ENCODE peak calls at places on chromosomes 4 and X, in four cellular contexts. One of them, this sample, is unnamed.

GRCh38 chrX:106783716-106784115 is 18.8 kb upstream of the TBC1D8B start:
- DNase-seq in WTC11: peak; percentile 20
- DNase-seq in GM12878: no peak
- DNase-seq in HepG2: no peak
- DNase-seq in this sample: no peak

GRCh38 chrX:85288992-85289723 is 45.4 kb downstream of the ZNF711 start:
- DNase-seq in HepG2: no peak
- DNase-seq in GM12878: no peak
- DNase-seq in WTC11: no peak
- DNase-seq in this sample: peak; percentile 8

GRCh38 chr4:89072921-89073320 is 15.9 kb upstream of the FAM13A start:
- DNase-seq in WTC11: no peak
- DNase-seq in HepG2: no peak
- DNase-seq in GM12878: no peak
- DNase-seq in this sample: no peak

GRCh38 chrX:134631404-134632346 is 26.6 kb downstream of the PLAC1 start:
- DNase-seq in HepG2: no peak
- DNase-seq in GM12878: no peak
- DNase-seq in WTC11: no peak
- DNase-seq in this sample: no peak

GRCh38 chrX:41909068-41909467 is 14.3 kb downstream of the CASK start:
- DNase-seq in HepG2: no peak
- DNase-seq in WTC11: no peak
- DNase-seq in GM12878: no peak
- DNase-seq in this sample: no peak

GRCh38 chr4:82614868-82615449 is 53.2 kb upstream of the TMEM150C start:
- DNase-seq in WTC11: no peak
- DNase-seq in HepG2: no peak
- DNase-seq in GM12878: no peak
- DNase-seq in this sample: no peak

GRCh38 chrX:915427-916234 is 285.0 kb downstream of the SHOX start:
- DNase-seq in GM12878: no peak
- DNase-seq in WTC11: no peak
- DNase-seq in HepG2: no peak
- DNase-seq in this sample: no peak

GRCh38 chr4:26105815-26106699 is 192.0 kb downstream of the SMIM20 start:
- DNase-seq in GM12878: no peak
- DNase-seq in HepG2: no peak
- DNase-seq in WTC11: no peak
- DNase-seq in this sample: no peak

GRCh38 chrX:73785493-73785892 is 222.5 kb downstream of the CHIC1 start:
- DNase-seq in WTC11: no peak
- DNase-seq in HepG2: no peak
- DNase-seq in GM12878: no peak
- DNase-seq in this sample: no peak

GRCh38 chr4:156803056-156803455 is 168.5 kb downstream of the PDGFC start:
- DNase-seq in HepG2: no peak
- DNase-seq in GM12878: no peak
- DNase-seq in WTC11: no peak
- DNase-seq in this sample: no peak

GRCh38 chrX:150984164-150984824 is 1.2 kb downstream of the HMGB3 start:
- DNase-seq in GM12878: no peak
- DNase-seq in HepG2: no peak
- DNase-seq in WTC11: no peak
- DNase-seq in this sample: peak; percentile 54

GRCh38 chrX:148649145-148649645 is 148.8 kb downstream of the AFF2 start:
- DNase-seq in HepG2: no peak
- DNase-seq in GM12878: no peak
- DNase-seq in WTC11: no peak
- DNase-seq in this sample: no peak

GRCh38 chr4:119735136-119735770 is 106.6 kb upstream of the PDE5A start:
- DNase-seq in HepG2: no peak
- DNase-seq in GM12878: no peak
- DNase-seq in WTC11: no peak
- DNase-seq in this sample: no peak

GRCh38 chr4:127143460-127144190 is 489.1 kb upstream of the INTU start:
- DNase-seq in GM12878: no peak
- DNase-seq in WTC11: no peak
- DNase-seq in HepG2: no peak
- DNase-seq in this sample: no peak

GRCh38 chr4:112418092-112418491 is 97.9 kb downstream of the NEUROG2 start:
- DNase-seq in WTC11: peak; percentile 80
- DNase-seq in HepG2: no peak
- DNase-seq in GM12878: no peak
- DNase-seq in this sample: no peak

GRCh38 chrX:153469811-153470410 is 465 bp downstream of the HAUS7 start:
- DNase-seq in HepG2: no peak
- DNase-seq in WTC11: peak; percentile 29
- DNase-seq in GM12878: no peak
- DNase-seq in this sample: peak; percentile 44

GRCh38 chr4:77618383-77619241 is 13.0 kb downstream of the CXCL13 start:
- DNase-seq in WTC11: peak; percentile 79
- DNase-seq in GM12878: no peak
- DNase-seq in HepG2: peak; percentile 40
- DNase-seq in this sample: peak; percentile 63

GRCh38 chr4:153153339-153153851 is 50.8 kb upstream of the TRIM2 start:
- DNase-seq in GM12878: no peak
- DNase-seq in HepG2: no peak
- DNase-seq in WTC11: peak; percentile 68
- DNase-seq in this sample: no peak

GRCh38 chr4:7763788-7764187 is 175.9 kb downstream of the AFAP1 start:
- DNase-seq in GM12878: no peak
- DNase-seq in WTC11: no peak
- DNase-seq in HepG2: no peak
- DNase-seq in this sample: no peak

GRCh38 chr4:25704516-25704915 is 48.9 kb downstream of the SLC34A2 start:
- DNase-seq in HepG2: no peak
- DNase-seq in WTC11: no peak
- DNase-seq in GM12878: no peak
- DNase-seq in this sample: no peak

GRCh38 chrX:46777971-46778810 is 19.3 kb upstream of the SLC9A7 start:
- DNase-seq in WTC11: no peak
- DNase-seq in GM12878: no peak
- DNase-seq in HepG2: peak; percentile 12
- DNase-seq in this sample: no peak

GRCh38 chrX:19382500-19383145 is 38.9 kb downstream of the PDHA1 start:
- DNase-seq in WTC11: peak; percentile 77
- DNase-seq in HepG2: peak; percentile 14
- DNase-seq in GM12878: no peak
- DNase-seq in this sample: peak; percentile 24

GRCh38 chrX:25034889-25035288 is 19.1 kb upstream of the ARX start:
- DNase-seq in WTC11: no peak
- DNase-seq in GM12878: no peak
- DNase-seq in HepG2: peak; percentile 4
- DNase-seq in this sample: no peak

GRCh38 chrX:132292753-132293152 is 73.5 kb upstream of the RAP2C start:
- DNase-seq in GM12878: peak; percentile 19
- DNase-seq in HepG2: peak; percentile 57
- DNase-seq in WTC11: no peak
- DNase-seq in this sample: peak; percentile 33

GRCh38 chrX:13153796-13154195 is 109.4 kb upstream of the FAM9C start:
- DNase-seq in GM12878: no peak
- DNase-seq in HepG2: no peak
- DNase-seq in WTC11: no peak
- DNase-seq in this sample: no peak

GRCh38 chrX:123274796-123275195 is 90.7 kb downstream of the GRIA3 start:
- DNase-seq in HepG2: no peak
- DNase-seq in WTC11: no peak
- DNase-seq in GM12878: no peak
- DNase-seq in this sample: no peak

GRCh38 chr4:120995611-120996010 is 73.1 kb upstream of the PRDM5 start:
- DNase-seq in WTC11: no peak
- DNase-seq in GM12878: no peak
- DNase-seq in HepG2: no peak
- DNase-seq in this sample: no peak

GRCh38 chr4:158750379-158750778 is 18.4 kb upstream of the FNIP2 start:
- DNase-seq in GM12878: no peak
- DNase-seq in WTC11: no peak
- DNase-seq in HepG2: no peak
- DNase-seq in this sample: no peak

DNA sequence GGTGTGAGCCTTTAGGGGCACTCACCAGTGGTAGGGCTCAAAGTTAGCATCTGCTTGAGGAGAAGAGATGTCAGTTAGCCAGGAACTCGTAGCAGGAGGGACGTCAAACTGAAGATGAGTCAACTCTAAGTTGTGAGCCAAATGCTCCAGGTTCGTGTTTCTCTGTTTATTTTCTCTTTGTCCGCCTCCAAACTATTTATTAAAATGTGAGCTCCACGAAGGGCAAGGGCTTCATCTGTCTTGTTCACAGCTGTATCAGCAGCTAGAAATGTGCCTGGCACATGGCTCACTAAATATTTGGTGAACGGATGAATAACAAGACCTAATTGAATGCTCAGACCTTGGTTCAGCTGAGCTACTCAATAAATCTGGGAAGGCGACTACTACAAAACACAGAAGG is 248.9 kb downstream of the BCOR start:
- DNase-seq in WTC11: no peak
- DNase-seq in GM12878: no peak
- DNase-seq in HepG2: no peak
- DNase-seq in this sample: no peak
- TF ChIP-seq TCF7 in WTC11: no peak
- TF ChIP-seq TCF7 in GM12878: no peak
- TF ChIP-seq TCF7 in HepG2: no peak
- TF ChIP-seq TCF7 in this sample: no peak

GRCh38 chr4:96913437-96914075 is 1073.7 kb downstream of the PDHA2 start:
- DNase-seq in GM12878: no peak
- DNase-seq in HepG2: no peak
- DNase-seq in WTC11: no peak
- DNase-seq in this sample: no peak
- TF ChIP-seq TCF7 in GM12878: no peak
- TF ChIP-seq TCF7 in HepG2: no peak
- TF ChIP-seq TCF7 in WTC11: no peak
- TF ChIP-seq TCF7 in this sample: no peak

GRCh38 chr4:143559757-143560147 is 46.2 kb downstream of the SMARCA5 start:
- DNase-seq in GM12878: no peak
- DNase-seq in HepG2: no peak
- DNase-seq in WTC11: no peak
- DNase-seq in this sample: no peak
- TF ChIP-seq TCF7 in GM12878: no peak
- TF ChIP-seq TCF7 in HepG2: no peak
- TF ChIP-seq TCF7 in WTC11: no peak
- TF ChIP-seq TCF7 in this sample: no peak

DNA sequence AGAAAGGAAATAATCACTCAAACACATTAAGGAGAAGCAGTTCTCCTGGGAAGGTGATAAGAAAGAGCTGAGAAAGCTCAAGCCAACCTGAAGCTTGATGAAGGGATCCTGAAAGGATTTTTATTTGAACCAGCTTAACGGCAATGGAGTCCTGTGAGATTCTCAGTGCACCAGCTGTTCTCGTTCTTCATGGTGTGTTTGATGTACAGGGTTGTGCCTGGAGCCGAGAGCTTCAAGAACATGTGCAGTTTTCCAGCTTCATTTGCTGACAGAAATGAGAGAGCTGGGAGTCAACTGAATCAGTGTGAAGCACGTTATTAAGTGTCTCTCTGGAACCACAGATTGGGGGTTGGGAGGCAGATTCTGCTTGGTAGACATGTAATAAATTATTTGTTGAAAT is 115.7 kb downstream of the ANKRD50 start:
- DNase-seq in HepG2: no peak
- DNase-seq in WTC11: no peak
- DNase-seq in GM12878: no peak
- DNase-seq in this sample: no peak
- TF ChIP-seq TCF7 in HepG2: no peak
- TF ChIP-seq TCF7 in WTC11: no peak
- TF ChIP-seq TCF7 in GM12878: no peak
- TF ChIP-seq TCF7 in this sample: no peak

GRCh38 chr4:174334628-174335027 is 50.9 kb downstream of the CEP44 start:
- DNase-seq in GM12878: peak; percentile 40
- DNase-seq in HepG2: no peak
- DNase-seq in WTC11: no peak
- DNase-seq in this sample: no peak
- TF ChIP-seq TCF7 in GM12878: no peak
- TF ChIP-seq TCF7 in HepG2: no peak
- TF ChIP-seq TCF7 in WTC11: no peak
- TF ChIP-seq TCF7 in this sample: no peak

DNA sequence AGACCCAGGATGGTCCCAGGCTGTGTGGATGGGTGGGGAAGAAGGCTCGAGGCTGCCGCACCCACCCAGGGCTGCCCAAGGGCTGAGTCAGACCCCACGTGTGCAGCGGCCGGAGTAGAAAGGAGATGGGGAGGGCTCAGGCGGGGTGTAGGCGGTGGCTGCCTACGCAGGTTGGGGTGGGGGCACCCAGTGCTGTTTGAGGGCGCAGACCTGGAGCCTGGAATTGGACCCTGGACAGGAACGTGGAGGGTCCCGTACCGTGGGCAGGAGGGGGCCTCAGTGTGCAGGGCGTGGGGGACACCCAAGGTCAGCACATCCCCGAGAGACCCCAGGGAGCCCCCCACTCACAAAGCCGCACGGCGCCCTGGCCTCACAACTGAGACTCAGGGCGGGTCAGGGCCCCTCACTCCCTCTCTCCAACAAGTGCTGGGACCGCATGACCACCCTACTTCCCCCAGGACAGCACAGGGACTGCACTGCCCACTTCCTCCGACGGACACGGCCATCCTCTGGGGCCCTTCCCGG is 79.9 kb downstream of the FAM53A start:
- DNase-seq in GM12878: no peak
- DNase-seq in WTC11: no peak
- DNase-seq in HepG2: no peak
- DNase-seq in this sample: peak; percentile 50
- TF ChIP-seq TCF7 in GM12878: no peak
- TF ChIP-seq TCF7 in WTC11: no peak
- TF ChIP-seq TCF7 in HepG2: no peak
- TF ChIP-seq TCF7 in this sample: no peak

GRCh38 chrX:37989304-37989703 is 17.0 kb upstream of the SYTL5 start:
- DNase-seq in HepG2: no peak
- DNase-seq in GM12878: no peak
- DNase-seq in WTC11: no peak
- DNase-seq in this sample: no peak
- TF ChIP-seq TCF7 in HepG2: no peak
- TF ChIP-seq TCF7 in GM12878: no peak
- TF ChIP-seq TCF7 in WTC11: no peak
- TF ChIP-seq TCF7 in this sample: no peak

This sample was measured in K562.